ENCODE peak calls at places on chromosomes 7 and 10, in nine cellular contexts. O, J, R, C, V, B, T, M and U are unnamed samples.

GRCh38 chr7:150380463-150380862 is 1.3 kb downstream of the ZNF775 start:
- DNase-seq in O (no peak), J (no peak), R (no peak), C (no peak), V (no peak), B (no peak), T (no peak), M (no peak), U (no peak)

GRCh38 chr7:26101471-26102151 is 50.4 kb upstream of the NFE2L3 start:
- DNase-seq in O (no peak), J (peak), R (no peak), C (no peak), V (peak), B (peak), T (no peak), M (peak), U (peak)

GRCh38 chr7:15558747-15559146 is 3.1 kb downstream of the AGMO start:
- DNase-seq in O (no peak), J (no peak), R (no peak), C (no peak), V (no peak), B (no peak), T (no peak), M (no peak), U (no peak)

GRCh38 chr10:58641095-58641531 is 128.4 kb downstream of the BICC1 start:
- DNase-seq in O (no peak), J (no peak), R (peak), C (peak), V (no peak), B (no peak), T (no peak), M (no peak), U (no peak)

GRCh38 chr10:70791390-70792039 is 6.3 kb upstream of the TBATA start:
- DNase-seq in O (no peak), J (no peak), R (no peak), C (no peak), V (peak), B (no peak), T (no peak), M (no peak), U (no peak)

GRCh38 chr7:18361756-18362155 is 133.8 kb upstream of the HDAC9 start:
- DNase-seq in O (peak), J (peak), R (peak), C (no peak), V (no peak), B (peak), T (no peak), M (peak), U (peak)

GRCh38 chr7:41319601-41320000 is 383.3 kb downstream of the INHBA start:
- DNase-seq in O (no peak), J (no peak), R (no peak), C (no peak), V (no peak), B (no peak), T (no peak), M (no peak), U (no peak)

GRCh38 chr10:77637474-77637985 is at the start of gene KCNMA1:
- DNase-seq in O (peak), J (peak), R (peak), C (no peak), V (no peak), B (peak), T (no peak), M (peak), U (peak)

GRCh38 chr10:103833731-103834365 is 21.5 kb downstream of the SH3PXD2A start:
- DNase-seq in O (no peak), J (peak), R (peak), C (no peak), V (no peak), B (no peak), T (peak), M (peak), U (no peak)

GRCh38 chr10:91389636-91390512 is 20.3 kb upstream of the HECTD2 start:
- DNase-seq in O (peak), J (no peak), R (peak), C (no peak), V (no peak), B (no peak), T (peak), M (no peak), U (no peak)

GRCh38 chr7:157826566-157826965 is 489.8 kb downstream of the DNAJB6 start:
- DNase-seq in O (no peak), J (no peak), R (no peak), C (no peak), V (no peak), B (no peak), T (no peak), M (no peak), U (no peak)

GRCh38 chr10:132807621-132808049 is 21.7 kb upstream of the NKX6-2 start:
- DNase-seq in O (no peak), J (no peak), R (no peak), C (no peak), V (no peak), B (no peak), T (no peak), M (no peak), U (no peak)

GRCh38 chr10:34121125-34121973 is 693.7 kb downstream of the PARD3 start:
- DNase-seq in O (no peak), J (no peak), R (no peak), C (no peak), V (no peak), B (peak), T (no peak), M (no peak), U (no peak)

GRCh38 chr7:50641442-50642405 is 76.5 kb upstream of the DDC start:
- DNase-seq in O (peak), J (no peak), R (no peak), C (no peak), V (no peak), B (peak), T (peak), M (no peak), U (peak)

GRCh38 chr10:27997865-27998177 is 1.1 kb downstream of the ODAD2 start:
- DNase-seq in O (no peak), J (no peak), R (no peak), C (no peak), V (no peak), B (no peak), T (no peak), M (no peak), U (no peak)

GRCh38 chr7:11636274-11636673 is 195.7 kb downstream of the THSD7A start:
- DNase-seq in O (no peak), J (no peak), R (no peak), C (no peak), V (no peak), B (no peak), T (no peak), M (peak), U (no peak)

GRCh38 chr7:127231415-127231814 is 21.3 kb downstream of the GRM8 start:
- DNase-seq in O (no peak), J (no peak), R (no peak), C (no peak), V (no peak), B (no peak), T (no peak), M (no peak), U (no peak)

GRCh38 chr10:100895896-100896295 is 16.9 kb upstream of the SLF2 start:
- DNase-seq in O (no peak), J (no peak), R (no peak), C (no peak), V (no peak), B (peak), T (no peak), M (no peak), U (peak)

GRCh38 chr10:90462761-90463160 is 395.1 kb downstream of the HTR7 start:
- DNase-seq in O (no peak), J (no peak), R (no peak), C (no peak), V (no peak), B (no peak), T (no peak), M (no peak), U (no peak)

GRCh38 chr10:70901276-70901878 is 13.0 kb upstream of the PCBD1 start:
- DNase-seq in O (no peak), J (peak), R (no peak), C (no peak), V (no peak), B (no peak), T (no peak), M (no peak), U (no peak)

GRCh38 chr10:28676297-28676967 is 889 bp upstream of the BAMBI start:
- DNase-seq in O (peak), J (peak), R (no peak), C (no peak), V (no peak), B (peak), T (peak), M (peak), U (peak)

GRCh38 chr10:5448333-5449048 is 36.1 kb downstream of the NET1 start:
- DNase-seq in O (no peak), J (no peak), R (peak), C (no peak), V (no peak), B (no peak), T (no peak), M (no peak), U (no peak)

GRCh38 chr7:46257766-46258448 is 336.8 kb upstream of the IGFBP3 start:
- DNase-seq in O (no peak), J (no peak), R (no peak), C (peak), V (peak), B (no peak), T (no peak), M (no peak), U (no peak)

GRCh38 chr10:93826355-93826754 is 67.4 kb upstream of the SLC35G1 start:
- DNase-seq in O (no peak), J (no peak), R (no peak), C (no peak), V (no peak), B (no peak), T (no peak), M (no peak), U (no peak)

GRCh38 chr7:151349507-151349853 is 7.9 kb downstream of the NUB1 start:
- DNase-seq in O (no peak), J (peak), R (no peak), C (no peak), V (no peak), B (no peak), T (no peak), M (no peak), U (no peak)

GRCh38 chr10:23238015-23238414 is 45.9 kb downstream of the PTF1A start:
- DNase-seq in O (no peak), J (no peak), R (no peak), C (no peak), V (no peak), B (no peak), T (no peak), M (no peak), U (no peak)

GRCh38 chr7:73520673-73521635 is 1.1 kb downstream of the BAZ1B start:
- DNase-seq in O (peak), J (no peak), R (peak), C (no peak), V (no peak), B (no peak), T (peak), M (no peak), U (no peak)

GRCh38 chr10:50512214-50512595 is 111.6 kb downstream of the SGMS1 start:
- DNase-seq in O (no peak), J (no peak), R (no peak), C (no peak), V (no peak), B (no peak), T (no peak), M (no peak), U (no peak)

GRCh38 chr10:124671486-124672075 is 72.6 kb downstream of the FAM53B start:
- DNase-seq in O (no peak), J (no peak), R (peak), C (no peak), V (peak), B (no peak), T (peak), M (no peak), U (peak)
- H3K27ac ChIP-seq in O (no peak), J (peak), R (peak), C (no peak), V (no peak), B (no peak), T (peak), M (no peak), U (no peak)

GRCh38 chr7:103347507-103348267 is at the start of gene PSMC2:
- DNase-seq in O (peak), J (peak), R (peak), C (peak), V (peak), B (peak), T (peak), M (peak), U (peak)

GRCh38 chr7:103344453-103345149 is at the start of gene DNAJC2:
- DNase-seq in O (peak), J (peak), R (peak), C (peak), V (peak), B (peak), T (peak), M (peak), U (peak)

GRCh38 chr7:103348959-103349358 is 1.5 kb downstream of the PSMC2 start:
- DNase-seq in O (no peak), J (no peak), R (no peak), C (no peak), V (no peak), B (no peak), T (no peak), M (no peak), U (no peak)

GRCh38 chr7:103343758-103344452 is 662 bp downstream of the DNAJC2 start:
- DNase-seq in O (peak), J (peak), R (peak), C (no peak), V (peak), B (no peak), T (no peak), M (no peak), U (no peak)

GRCh38 chr7:103348452-103348851 is 1.0 kb downstream of the PSMC2 start:
- DNase-seq in O (no peak), J (no peak), R (no peak), C (no peak), V (no peak), B (no peak), T (no peak), M (no peak), U (no peak)
- H3K27ac ChIP-seq in O (no peak), J (peak), R (peak), C (no peak), V (no peak), B (no peak), T (peak), M (no peak), U (no peak)

GRCh38 chr7:28045592-28045991 is 135.0 kb downstream of the JAZF1 start:
- DNase-seq in O (no peak), J (no peak), R (no peak), C (no peak), V (no peak), B (no peak), T (no peak), M (no peak), U (no peak)
- H3K27ac ChIP-seq in O (no peak), J (no peak), R (no peak), C (no peak), V (no peak), B (no peak), T (no peak), M (no peak), U (no peak)

GRCh38 chr10:110840923-110841428 is 30.8 kb upstream of the PDCD4 start:
- DNase-seq in O (no peak), J (peak), R (no peak), C (no peak), V (no peak), B (no peak), T (no peak), M (no peak), U (no peak)

GRCh38 chr10:110840225-110840922 is 31.4 kb upstream of the PDCD4 start:
- DNase-seq in O (no peak), J (peak), R (peak), C (no peak), V (peak), B (no peak), T (no peak), M (no peak), U (no peak)

GRCh38 chr10:110843031-110843430 is 28.7 kb upstream of the PDCD4 start:
- DNase-seq in O (no peak), J (peak), R (no peak), C (no peak), V (no peak), B (no peak), T (no peak), M (no peak), U (no peak)

GRCh38 chr10:110842305-110842952 is 29.3 kb upstream of the PDCD4 start:
- DNase-seq in O (no peak), J (peak), R (no peak), C (no peak), V (no peak), B (no peak), T (no peak), M (no peak), U (no peak)

DNA sequence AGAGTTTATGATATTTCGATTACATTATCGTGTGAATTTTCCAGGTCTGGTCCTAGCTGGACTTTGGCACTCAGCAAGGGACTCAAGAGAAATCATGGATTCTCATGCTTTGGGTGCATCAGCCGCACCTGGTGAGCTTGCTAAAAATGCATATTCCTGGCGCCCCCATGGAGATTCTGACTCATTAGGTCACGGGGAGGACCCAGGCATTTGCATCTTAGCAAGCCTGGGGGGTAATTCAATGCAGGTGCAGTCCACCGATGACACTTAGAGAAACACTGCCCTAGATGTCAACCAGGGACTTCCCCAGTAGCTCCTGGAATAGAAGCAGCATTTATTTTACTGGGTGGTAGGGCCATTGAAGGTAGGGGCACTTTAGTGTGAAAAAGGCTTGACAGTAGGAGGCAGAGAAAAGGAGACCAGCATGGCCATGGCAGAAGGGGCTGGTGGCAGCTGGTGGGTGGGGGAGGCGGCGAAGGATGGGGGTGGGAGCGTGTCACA is 29.9 kb upstream of the PDCD4 start:
- DNase-seq in O (no peak), J (peak), R (no peak), C (no peak), V (no peak), B (no peak), T (no peak), M (no peak), U (no peak)
- H3K27ac ChIP-seq in O (peak), J (peak), R (peak), C (no peak), V (no peak), B (no peak), T (no peak), M (no peak), U (no peak)

GRCh38 chr7:22629056-22629455 is 97.9 kb upstream of the IL6 start:
- DNase-seq in O (no peak), J (no peak), R (no peak), C (no peak), V (no peak), B (no peak), T (no peak), M (no peak), U (no peak)
- H3K27ac ChIP-seq in O (no peak), J (no peak), R (no peak), C (no peak), V (no peak), B (no peak), T (no peak), M (no peak), U (no peak)